ENCODE peak calls at places on chromosomes 11 and 22, in ten cellular contexts. One of them, this sample, is unnamed.

GRCh38 chr11:119346605-119347004 is at the start of gene MFRP:
- DNase-seq in ovary: no peak
- DNase-seq in iPS DF 6.9: no peak
- DNase-seq in heart right ventricle: no peak
- DNase-seq in H9: no peak
- DNase-seq in K562: no peak
- DNase-seq in CD4-positive, alpha-beta T cell: no peak
- DNase-seq in cardiac muscle cell: no peak
- DNase-seq in aorta: no peak
- DNase-seq in mammary epithelial cell: no peak
- DNase-seq in this sample: no peak

GRCh38 chr22:25892678-25893077 is 150.7 kb downstream of the MYO18B start:
- DNase-seq in ovary: no peak
- DNase-seq in iPS DF 6.9: no peak
- DNase-seq in heart right ventricle: no peak
- DNase-seq in H9: no peak
- DNase-seq in K562: no peak
- DNase-seq in CD4-positive, alpha-beta T cell: no peak
- DNase-seq in cardiac muscle cell: no peak
- DNase-seq in aorta: no peak
- DNase-seq in mammary epithelial cell: no peak
- DNase-seq in this sample: no peak

GRCh38 chr11:94183886-94184264 is 55.2 kb downstream of the PANX1 start:
- DNase-seq in ovary: no peak
- DNase-seq in iPS DF 6.9: peak; percentile 71
- DNase-seq in heart right ventricle: peak; percentile 66
- DNase-seq in H9: peak; percentile 87
- DNase-seq in K562: peak; percentile 69
- DNase-seq in CD4-positive, alpha-beta T cell: no peak
- DNase-seq in cardiac muscle cell: peak; percentile 80
- DNase-seq in aorta: peak; percentile 85
- DNase-seq in mammary epithelial cell: peak; percentile 48
- DNase-seq in this sample: peak; percentile 31

GRCh38 chr11:71490731-71491390 is 36.2 kb upstream of the KRTAP5-7 start:
- DNase-seq in ovary: no peak
- DNase-seq in iPS DF 6.9: no peak
- DNase-seq in heart right ventricle: no peak
- DNase-seq in H9: no peak
- DNase-seq in K562: no peak
- DNase-seq in CD4-positive, alpha-beta T cell: no peak
- DNase-seq in cardiac muscle cell: no peak
- DNase-seq in aorta: peak; percentile 64
- DNase-seq in mammary epithelial cell: no peak
- DNase-seq in this sample: no peak

GRCh38 chr22:28141614-28142013 is 222.6 kb upstream of the PITPNB start:
- DNase-seq in ovary: no peak
- DNase-seq in iPS DF 6.9: no peak
- DNase-seq in heart right ventricle: no peak
- DNase-seq in H9: no peak
- DNase-seq in K562: no peak
- DNase-seq in CD4-positive, alpha-beta T cell: no peak
- DNase-seq in cardiac muscle cell: peak; percentile 74
- DNase-seq in aorta: no peak
- DNase-seq in mammary epithelial cell: peak; percentile 66
- DNase-seq in this sample: no peak

GRCh38 chr22:25402501-25403283 is 161.8 kb upstream of the GRK3 start:
- DNase-seq in ovary: peak; percentile 58
- DNase-seq in iPS DF 6.9: no peak
- DNase-seq in heart right ventricle: no peak
- DNase-seq in H9: no peak
- DNase-seq in K562: no peak
- DNase-seq in CD4-positive, alpha-beta T cell: no peak
- DNase-seq in cardiac muscle cell: peak; percentile 56
- DNase-seq in aorta: peak; percentile 73
- DNase-seq in mammary epithelial cell: peak; percentile 34
- DNase-seq in this sample: no peak

GRCh38 chr11:46616551-46617450 is at the start of gene HARBI1:
- DNase-seq in ovary: peak; percentile 83
- DNase-seq in iPS DF 6.9: peak; percentile 72
- DNase-seq in heart right ventricle: peak; percentile 91
- DNase-seq in H9: peak; percentile 91
- DNase-seq in K562: peak; percentile 90
- DNase-seq in CD4-positive, alpha-beta T cell: peak; percentile 88
- DNase-seq in cardiac muscle cell: peak; percentile 95
- DNase-seq in aorta: peak; percentile 96
- DNase-seq in mammary epithelial cell: peak; percentile 90
- DNase-seq in this sample: peak; percentile 82

GRCh38 chr11:71298016-71298550 is 45.7 kb upstream of the SHANK2 start:
- DNase-seq in ovary: no peak
- DNase-seq in iPS DF 6.9: no peak
- DNase-seq in heart right ventricle: no peak
- DNase-seq in H9: peak; percentile 16
- DNase-seq in K562: no peak
- DNase-seq in CD4-positive, alpha-beta T cell: no peak
- DNase-seq in cardiac muscle cell: no peak
- DNase-seq in aorta: no peak
- DNase-seq in mammary epithelial cell: no peak
- DNase-seq in this sample: no peak

GRCh38 chr11:14578551-14578956 is 58.4 kb upstream of the PSMA1 start:
- DNase-seq in ovary: no peak
- DNase-seq in iPS DF 6.9: no peak
- DNase-seq in heart right ventricle: no peak
- DNase-seq in H9: no peak
- DNase-seq in K562: peak; percentile 38
- DNase-seq in CD4-positive, alpha-beta T cell: peak; percentile 66
- DNase-seq in cardiac muscle cell: peak; percentile 96
- DNase-seq in aorta: no peak
- DNase-seq in mammary epithelial cell: peak; percentile 12
- DNase-seq in this sample: peak; percentile 20

GRCh38 chr22:22384267-22384666 is 124.3 kb downstream of the ZNF280B start:
- DNase-seq in ovary: no peak
- DNase-seq in iPS DF 6.9: no peak
- DNase-seq in heart right ventricle: no peak
- DNase-seq in H9: no peak
- DNase-seq in K562: no peak
- DNase-seq in CD4-positive, alpha-beta T cell: no peak
- DNase-seq in cardiac muscle cell: no peak
- DNase-seq in aorta: no peak
- DNase-seq in mammary epithelial cell: no peak
- DNase-seq in this sample: no peak

GRCh38 chr22:28375761-28376534 is 303.7 kb downstream of the TTC28 start:
- DNase-seq in ovary: no peak
- DNase-seq in iPS DF 6.9: no peak
- DNase-seq in heart right ventricle: no peak
- DNase-seq in H9: no peak
- DNase-seq in K562: no peak
- DNase-seq in CD4-positive, alpha-beta T cell: no peak
- DNase-seq in cardiac muscle cell: peak; percentile 72
- DNase-seq in aorta: no peak
- DNase-seq in mammary epithelial cell: no peak
- DNase-seq in this sample: no peak

GRCh38 chr22:19909350-19910179 is 32.0 kb upstream of the COMT start:
- DNase-seq in ovary: peak; percentile 78
- DNase-seq in iPS DF 6.9: peak; percentile 71
- DNase-seq in heart right ventricle: peak; percentile 83
- DNase-seq in H9: peak; percentile 82
- DNase-seq in K562: peak; percentile 99
- DNase-seq in CD4-positive, alpha-beta T cell: peak; percentile 77
- DNase-seq in cardiac muscle cell: peak; percentile 85
- DNase-seq in aorta: peak; percentile 94
- DNase-seq in mammary epithelial cell: peak; percentile 47
- DNase-seq in this sample: no peak

GRCh38 chr11:3995949-3996554 is 98.5 kb upstream of the RRM1 start:
- DNase-seq in ovary: no peak
- DNase-seq in iPS DF 6.9: no peak
- DNase-seq in heart right ventricle: no peak
- DNase-seq in H9: no peak
- DNase-seq in K562: no peak
- DNase-seq in CD4-positive, alpha-beta T cell: no peak
- DNase-seq in cardiac muscle cell: peak; percentile 48
- DNase-seq in aorta: no peak
- DNase-seq in mammary epithelial cell: no peak
- DNase-seq in this sample: no peak

GRCh38 chr22:38347944-38348750 is 30.9 kb upstream of the CSNK1E start:
- DNase-seq in ovary: no peak
- DNase-seq in iPS DF 6.9: no peak
- DNase-seq in heart right ventricle: no peak
- DNase-seq in H9: no peak
- DNase-seq in K562: no peak
- DNase-seq in CD4-positive, alpha-beta T cell: no peak
- DNase-seq in cardiac muscle cell: no peak
- DNase-seq in aorta: no peak
- DNase-seq in mammary epithelial cell: peak; percentile 97
- DNase-seq in this sample: peak; percentile 89

GRCh38 chr11:111378773-111379499 is at the start of gene POU2AF1:
- DNase-seq in ovary: no peak
- DNase-seq in iPS DF 6.9: no peak
- DNase-seq in heart right ventricle: no peak
- DNase-seq in H9: peak; percentile 47
- DNase-seq in K562: no peak
- DNase-seq in CD4-positive, alpha-beta T cell: peak; percentile 55
- DNase-seq in cardiac muscle cell: peak; percentile 29
- DNase-seq in aorta: no peak
- DNase-seq in mammary epithelial cell: peak; percentile 80
- DNase-seq in this sample: no peak

GRCh38 chr11:111379500-111380136 is 543 bp upstream of the POU2AF1 start:
- DNase-seq in ovary: no peak
- DNase-seq in iPS DF 6.9: no peak
- DNase-seq in heart right ventricle: no peak
- DNase-seq in H9: no peak
- DNase-seq in K562: no peak
- DNase-seq in CD4-positive, alpha-beta T cell: no peak
- DNase-seq in cardiac muscle cell: no peak
- DNase-seq in aorta: no peak
- DNase-seq in mammary epithelial cell: no peak
- DNase-seq in this sample: no peak

GRCh38 chr11:111376453-111376871 is 2.6 kb downstream of the POU2AF1 start:
- DNase-seq in ovary: no peak
- DNase-seq in iPS DF 6.9: no peak
- DNase-seq in heart right ventricle: no peak
- DNase-seq in H9: no peak
- DNase-seq in K562: no peak
- DNase-seq in CD4-positive, alpha-beta T cell: no peak
- DNase-seq in cardiac muscle cell: no peak
- DNase-seq in aorta: no peak
- DNase-seq in mammary epithelial cell: peak; percentile 71
- DNase-seq in this sample: no peak

GRCh38 chr11:111382451-111382850 is 3.4 kb upstream of the POU2AF1 start:
- DNase-seq in ovary: no peak
- DNase-seq in iPS DF 6.9: no peak
- DNase-seq in heart right ventricle: no peak
- DNase-seq in H9: no peak
- DNase-seq in K562: no peak
- DNase-seq in CD4-positive, alpha-beta T cell: no peak
- DNase-seq in cardiac muscle cell: no peak
- DNase-seq in aorta: no peak
- DNase-seq in mammary epithelial cell: no peak
- DNase-seq in this sample: no peak

GRCh38 chr11:111378185-111378772 is 796 bp downstream of the POU2AF1 start:
- DNase-seq in ovary: no peak
- DNase-seq in iPS DF 6.9: no peak
- DNase-seq in heart right ventricle: no peak
- DNase-seq in H9: no peak
- DNase-seq in K562: no peak
- DNase-seq in CD4-positive, alpha-beta T cell: no peak
- DNase-seq in cardiac muscle cell: no peak
- DNase-seq in aorta: no peak
- DNase-seq in mammary epithelial cell: no peak
- DNase-seq in this sample: no peak
- H3K27ac ChIP-seq in ovary: no peak overlapping the region
- H3K27ac ChIP-seq in iPS DF 6.9: no peak overlapping the region
- H3K27ac ChIP-seq in heart right ventricle: no peak overlapping the region
- H3K27ac ChIP-seq in H9: no peak overlapping the region
- H3K27ac ChIP-seq in K562: no peak overlapping the region
- H3K27ac ChIP-seq in CD4-positive, alpha-beta T cell: no peak overlapping the region
- H3K27ac ChIP-seq in cardiac muscle cell: no peak overlapping the region
- H3K27ac ChIP-seq in aorta: no peak overlapping the region
- H3K27ac ChIP-seq in mammary epithelial cell: no peak overlapping the region
- H3K27ac ChIP-seq in this sample: peak overlapping the region; percentile 26

DNA sequence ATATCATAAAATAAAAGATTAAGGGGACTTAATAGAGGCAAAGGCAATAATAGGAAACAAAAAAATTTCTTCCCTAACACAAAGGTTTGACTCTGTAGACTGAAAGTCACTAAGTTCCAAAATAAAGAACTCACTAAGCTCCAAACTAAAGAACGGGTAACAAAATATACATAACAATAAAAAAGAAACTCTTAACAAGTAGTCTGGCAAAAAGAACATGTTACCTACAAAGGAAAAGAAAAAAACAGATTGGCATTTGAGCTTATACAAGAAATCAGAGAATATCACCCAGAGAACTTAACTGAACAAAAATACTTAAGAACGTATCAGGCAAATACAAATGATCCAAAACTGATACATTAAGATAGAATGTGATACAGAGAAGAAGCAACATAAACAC is 7.5 kb downstream of the ARHGAP32 start:
- DNase-seq in ovary: no peak
- DNase-seq in iPS DF 6.9: no peak
- DNase-seq in heart right ventricle: no peak
- DNase-seq in H9: no peak
- DNase-seq in K562: no peak
- DNase-seq in CD4-positive, alpha-beta T cell: no peak
- DNase-seq in cardiac muscle cell: no peak
- DNase-seq in aorta: no peak
- DNase-seq in mammary epithelial cell: no peak
- DNase-seq in this sample: no peak
- H3K27ac ChIP-seq in ovary: no peak overlapping the region
- H3K27ac ChIP-seq in iPS DF 6.9: no peak overlapping the region
- H3K27ac ChIP-seq in heart right ventricle: no peak overlapping the region
- H3K27ac ChIP-seq in H9: no peak overlapping the region
- H3K27ac ChIP-seq in K562: no peak overlapping the region
- H3K27ac ChIP-seq in CD4-positive, alpha-beta T cell: no peak overlapping the region
- H3K27ac ChIP-seq in cardiac muscle cell: no peak overlapping the region
- H3K27ac ChIP-seq in aorta: no peak overlapping the region
- H3K27ac ChIP-seq in mammary epithelial cell: no peak overlapping the region
- H3K27ac ChIP-seq in this sample: no peak overlapping the region

GRCh38 chr22:44632823-44633478 is 69.1 kb upstream of the PRR5 start:
- DNase-seq in ovary: no peak
- DNase-seq in iPS DF 6.9: no peak
- DNase-seq in heart right ventricle: no peak
- DNase-seq in H9: no peak
- DNase-seq in K562: no peak
- DNase-seq in CD4-positive, alpha-beta T cell: no peak
- DNase-seq in cardiac muscle cell: peak; percentile 35
- DNase-seq in aorta: no peak
- DNase-seq in mammary epithelial cell: no peak
- DNase-seq in this sample: no peak
- H3K27ac ChIP-seq in ovary: no peak overlapping the region
- H3K27ac ChIP-seq in iPS DF 6.9: no peak overlapping the region
- H3K27ac ChIP-seq in heart right ventricle: no peak overlapping the region
- H3K27ac ChIP-seq in H9: no peak overlapping the region
- H3K27ac ChIP-seq in K562: no peak overlapping the region
- H3K27ac ChIP-seq in CD4-positive, alpha-beta T cell: no peak overlapping the region
- H3K27ac ChIP-seq in cardiac muscle cell: no peak overlapping the region
- H3K27ac ChIP-seq in aorta: no peak overlapping the region
- H3K27ac ChIP-seq in mammary epithelial cell: no peak overlapping the region
- H3K27ac ChIP-seq in this sample: no peak overlapping the region

DNA sequence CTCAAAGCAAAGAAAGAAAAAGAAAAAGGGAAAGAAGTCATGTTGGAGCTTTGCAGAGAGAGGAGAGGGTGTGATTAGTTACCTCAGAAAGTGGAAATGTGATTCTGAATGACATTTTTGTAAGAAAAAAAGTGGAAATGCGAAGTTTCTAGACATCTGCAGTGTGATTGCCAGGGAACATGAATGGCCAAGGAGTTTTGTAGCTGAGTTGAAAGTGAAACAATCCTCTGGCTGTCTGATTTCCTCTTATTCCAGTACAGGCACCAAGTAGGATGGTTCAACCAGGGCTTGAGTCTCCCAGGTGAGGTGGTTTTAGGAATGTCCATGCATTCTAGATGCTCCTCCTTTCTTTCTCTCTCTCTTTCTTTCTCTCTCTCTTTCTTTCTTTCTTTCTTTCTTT is 17.8 kb upstream of the SYVN1 start:
- DNase-seq in ovary: no peak
- DNase-seq in iPS DF 6.9: no peak
- DNase-seq in heart right ventricle: no peak
- DNase-seq in H9: no peak
- DNase-seq in K562: no peak
- DNase-seq in CD4-positive, alpha-beta T cell: no peak
- DNase-seq in cardiac muscle cell: no peak
- DNase-seq in aorta: no peak
- DNase-seq in mammary epithelial cell: no peak
- DNase-seq in this sample: no peak
- H3K27ac ChIP-seq in ovary: no peak overlapping the region
- H3K27ac ChIP-seq in iPS DF 6.9: no peak overlapping the region
- H3K27ac ChIP-seq in heart right ventricle: no peak overlapping the region
- H3K27ac ChIP-seq in H9: no peak overlapping the region
- H3K27ac ChIP-seq in K562: no peak overlapping the region
- H3K27ac ChIP-seq in CD4-positive, alpha-beta T cell: no peak overlapping the region
- H3K27ac ChIP-seq in cardiac muscle cell: no peak overlapping the region
- H3K27ac ChIP-seq in aorta: no peak overlapping the region
- H3K27ac ChIP-seq in mammary epithelial cell: no peak overlapping the region
- H3K27ac ChIP-seq in this sample: peak overlapping the region; percentile 80